ENCODE peak calls at places on chromosome 21, in six cellular contexts. A, D, K, E, I and S are unnamed samples.

GRCh38 chr21:34926784-34927548 is 122.1 kb downstream of the RUNX1 start:
- DNase-seq in E (no peak), D (peak), A (no peak), K (no peak), I (no peak), S (no peak)

GRCh38 chr21:31181089-31181757 is 142.9 kb upstream of the KRTAP19-8 start:
- DNase-seq in A (no peak), D (no peak), K (no peak), E (no peak), I (no peak), S (no peak)

GRCh38 chr21:31780944-31781343 is 49.0 kb upstream of the SCAF4 start:
- DNase-seq in I (no peak), D (no peak), K (no peak), A (no peak), E (no peak), S (no peak)

GRCh38 chr21:33817663-33818433 is 97.8 kb downstream of the ATP5PO start:
- DNase-seq in K (no peak), A (no peak), I (no peak), D (no peak), E (no peak), S (no peak)

GRCh38 chr21:37032877-37033471 is 26.5 kb downstream of the RIPPLY3 start:
- DNase-seq in D (no peak), K (no peak), A (no peak), I (no peak), E (no peak), S (no peak)

GRCh38 chr21:26966978-26967913 is at the start of gene ADAMTS5:
- DNase-seq in E (no peak), A (peak), D (peak), K (peak), I (no peak), S (no peak)

GRCh38 chr21:31352841-31353240 is 8.8 kb upstream of the TIAM1 start:
- DNase-seq in I (no peak), E (no peak), D (no peak), A (no peak), K (no peak), S (no peak)

GRCh38 chr21:33238146-33238545 is 8.4 kb downstream of the IFNAR2 start:
- DNase-seq in K (no peak), D (no peak), I (no peak), E (no peak), A (no peak), S (no peak)

GRCh38 chr21:33317226-33317625 is 7.5 kb upstream of the IFNAR1 start:
- DNase-seq in I (no peak), A (no peak), E (no peak), K (no peak), D (no peak), S (no peak)

GRCh38 chr21:46551636-46552241 is 53.1 kb downstream of the S100B start:
- DNase-seq in A (peak), I (peak), D (no peak), K (no peak), E (no peak), S (no peak)

GRCh38 chr21:36478207-36478701 is 1.7 kb downstream of the CLDN14 start:
- DNase-seq in D (no peak), I (no peak), K (no peak), A (no peak), E (no peak), S (no peak)

GRCh38 chr21:32900814-32901213 is 124.9 kb upstream of the OLIG2 start:
- DNase-seq in D (no peak), K (no peak), I (no peak), E (no peak), A (no peak), S (no peak)

GRCh38 chr21:25952306-25952705 is 217.5 kb downstream of the GABPA start:
- DNase-seq in D (no peak), K (no peak), I (no peak), A (no peak), E (no peak), S (no peak)

GRCh38 chr21:40404319-40404906 is 442.5 kb downstream of the DSCAM start:
- DNase-seq in K (no peak), A (no peak), D (peak), I (no peak), E (no peak), S (no peak)

GRCh38 chr21:41895643-41896493 is 16.7 kb upstream of the PRDM15 start:
- DNase-seq in A (no peak), K (no peak), D (no peak), I (peak), E (no peak), S (peak)

GRCh38 chr21:42835211-42835610 is 44.1 kb downstream of the WDR4 start:
- DNase-seq in K (no peak), I (no peak), E (no peak), D (no peak), A (peak), S (peak)

GRCh38 chr21:37461494-37461893 is 94.9 kb downstream of the DYRK1A start:
- DNase-seq in K (no peak), D (no peak), I (no peak), E (no peak), A (peak), S (peak)

GRCh38 chr21:46216132-46216747 is 12.3 kb downstream of the LSS start:
- DNase-seq in A (no peak), E (no peak), I (no peak), D (no peak), K (no peak), S (no peak)

GRCh38 chr21:15096146-15096545 is 31.3 kb upstream of the NRIP1 start:
- DNase-seq in E (no peak), A (no peak), D (no peak), I (no peak), K (no peak), S (no peak)

GRCh38 chr21:34528131-34528561 is 16.1 kb upstream of the KCNE1 start:
- DNase-seq in D (no peak), I (no peak), E (no peak), K (no peak), A (no peak), S (no peak)

GRCh38 chr21:44828362-44829056 is 10.6 kb upstream of the SUMO3 start:
- DNase-seq in A (no peak), E (no peak), D (no peak), K (no peak), I (no peak), S (no peak)

GRCh38 chr21:14918542-14918941 is 146.3 kb downstream of the NRIP1 start:
- DNase-seq in I (no peak), E (peak), D (no peak), K (no peak), A (no peak), S (no peak)

GRCh38 chr21:27693376-27693775 is 726.5 kb upstream of the ADAMTS5 start:
- DNase-seq in D (no peak), K (no peak), A (no peak), E (no peak), I (no peak), S (no peak)